ENCODE peak calls at places on chromosomes 6 and 20, in four cellular contexts. One of them, this sample, is unnamed.

GRCh38 chr20:22863881-22864280 is 171.2 kb upstream of the SSTR4 start:
- DNase-seq in spleen: no peak
- DNase-seq in activated B cell treated with CpG ODN at 0.5 μM for 24 hours: no peak
- DNase-seq in foreskin fibroblast: no peak
- DNase-seq in this sample: no peak

GRCh38 chr20:51154708-51155690 is 132.1 kb upstream of the KCNG1 start:
- DNase-seq in spleen: no peak
- DNase-seq in activated B cell treated with CpG ODN at 0.5 μM for 24 hours: no peak
- DNase-seq in foreskin fibroblast: no peak
- DNase-seq in this sample: no peak

GRCh38 chr6:142737368-142738060 is 207.5 kb downstream of the HIVEP2 start:
- DNase-seq in spleen: no peak
- DNase-seq in activated B cell treated with CpG ODN at 0.5 μM for 24 hours: no peak
- DNase-seq in foreskin fibroblast: peak
- DNase-seq in this sample: no peak

GRCh38 chr20:1827510-1827973 is 67.7 kb upstream of the SIRPA start:
- DNase-seq in spleen: no peak
- DNase-seq in activated B cell treated with CpG ODN at 0.5 μM for 24 hours: no peak
- DNase-seq in foreskin fibroblast: no peak
- DNase-seq in this sample: no peak

GRCh38 chr6:51283723-51284122 is 465.1 kb downstream of the TFAP2B start:
- DNase-seq in spleen: no peak
- DNase-seq in activated B cell treated with CpG ODN at 0.5 μM for 24 hours: no peak
- DNase-seq in foreskin fibroblast: no peak
- DNase-seq in this sample: no peak

GRCh38 chr20:5504061-5504739 is 187.4 kb upstream of the PROKR2 start:
- DNase-seq in spleen: peak
- DNase-seq in activated B cell treated with CpG ODN at 0.5 μM for 24 hours: no peak
- DNase-seq in foreskin fibroblast: peak
- DNase-seq in this sample: no peak

GRCh38 chr20:41540459-41540858 is 77.7 kb downstream of the CHD6 start:
- DNase-seq in spleen: no peak
- DNase-seq in activated B cell treated with CpG ODN at 0.5 μM for 24 hours: no peak
- DNase-seq in foreskin fibroblast: no peak
- DNase-seq in this sample: no peak

GRCh38 chr20:48656661-48657211 is 171.1 kb downstream of the PREX1 start:
- DNase-seq in spleen: peak
- DNase-seq in activated B cell treated with CpG ODN at 0.5 μM for 24 hours: no peak
- DNase-seq in foreskin fibroblast: no peak
- DNase-seq in this sample: no peak

GRCh38 chr6:5107332-5107731 is 22.2 kb downstream of the PPP1R3G start:
- DNase-seq in spleen: no peak
- DNase-seq in activated B cell treated with CpG ODN at 0.5 μM for 24 hours: no peak
- DNase-seq in foreskin fibroblast: no peak
- DNase-seq in this sample: no peak

GRCh38 chr6:100088009-100088408 is 94.0 kb upstream of the MCHR2 start:
- DNase-seq in spleen: no peak
- DNase-seq in activated B cell treated with CpG ODN at 0.5 μM for 24 hours: no peak
- DNase-seq in foreskin fibroblast: no peak
- DNase-seq in this sample: no peak

GRCh38 chr20:48079028-48079427 is 293.7 kb upstream of the SULF2 start:
- DNase-seq in spleen: no peak
- DNase-seq in activated B cell treated with CpG ODN at 0.5 μM for 24 hours: no peak
- DNase-seq in foreskin fibroblast: no peak
- DNase-seq in this sample: no peak

GRCh38 chr6:39251406-39251805 is 22.1 kb upstream of the KCNK5 start:
- DNase-seq in spleen: peak
- DNase-seq in activated B cell treated with CpG ODN at 0.5 μM for 24 hours: no peak
- DNase-seq in foreskin fibroblast: no peak
- DNase-seq in this sample: no peak

GRCh38 chr6:155530219-155530834 is 74.7 kb upstream of the NOX3 start:
- DNase-seq in spleen: no peak
- DNase-seq in activated B cell treated with CpG ODN at 0.5 μM for 24 hours: no peak
- DNase-seq in foreskin fibroblast: peak
- DNase-seq in this sample: no peak

GRCh38 chr6:82396964-82397761 is 33.5 kb downstream of the TPBG start:
- DNase-seq in spleen: no peak
- DNase-seq in activated B cell treated with CpG ODN at 0.5 μM for 24 hours: no peak
- DNase-seq in foreskin fibroblast: peak
- DNase-seq in this sample: no peak

GRCh38 chr6:72646604-72647485 is 25.0 kb downstream of the KCNQ5 start:
- DNase-seq in spleen: no peak
- DNase-seq in activated B cell treated with CpG ODN at 0.5 μM for 24 hours: no peak
- DNase-seq in foreskin fibroblast: no peak
- DNase-seq in this sample: no peak

GRCh38 chr6:5338177-5338960 is 77.1 kb downstream of the FARS2 start:
- DNase-seq in spleen: no peak
- DNase-seq in activated B cell treated with CpG ODN at 0.5 μM for 24 hours: no peak
- DNase-seq in foreskin fibroblast: no peak
- DNase-seq in this sample: no peak

GRCh38 chr6:30483677-30484279 is 5.5 kb upstream of the HLA-E start:
- DNase-seq in spleen: no peak
- DNase-seq in activated B cell treated with CpG ODN at 0.5 μM for 24 hours: no peak
- DNase-seq in foreskin fibroblast: peak
- DNase-seq in this sample: no peak

GRCh38 chr6:166353507-166353906 is 11.2 kb upstream of the SFT2D1 start:
- DNase-seq in spleen: no peak
- DNase-seq in activated B cell treated with CpG ODN at 0.5 μM for 24 hours: no peak
- DNase-seq in foreskin fibroblast: no peak
- DNase-seq in this sample: no peak

GRCh38 chr20:63775096-63775978 is 35.8 kb downstream of the SLC2A4RG start:
- DNase-seq in spleen: no peak
- DNase-seq in activated B cell treated with CpG ODN at 0.5 μM for 24 hours: no peak
- DNase-seq in foreskin fibroblast: peak
- DNase-seq in this sample: no peak
- TF ChIP-seq CTCF in spleen: peak
- TF ChIP-seq CTCF in activated B cell treated with CpG ODN at 0.5 μM for 24 hours: no peak
- TF ChIP-seq CTCF in foreskin fibroblast: peak
- TF ChIP-seq CTCF in this sample: peak

DNA sequence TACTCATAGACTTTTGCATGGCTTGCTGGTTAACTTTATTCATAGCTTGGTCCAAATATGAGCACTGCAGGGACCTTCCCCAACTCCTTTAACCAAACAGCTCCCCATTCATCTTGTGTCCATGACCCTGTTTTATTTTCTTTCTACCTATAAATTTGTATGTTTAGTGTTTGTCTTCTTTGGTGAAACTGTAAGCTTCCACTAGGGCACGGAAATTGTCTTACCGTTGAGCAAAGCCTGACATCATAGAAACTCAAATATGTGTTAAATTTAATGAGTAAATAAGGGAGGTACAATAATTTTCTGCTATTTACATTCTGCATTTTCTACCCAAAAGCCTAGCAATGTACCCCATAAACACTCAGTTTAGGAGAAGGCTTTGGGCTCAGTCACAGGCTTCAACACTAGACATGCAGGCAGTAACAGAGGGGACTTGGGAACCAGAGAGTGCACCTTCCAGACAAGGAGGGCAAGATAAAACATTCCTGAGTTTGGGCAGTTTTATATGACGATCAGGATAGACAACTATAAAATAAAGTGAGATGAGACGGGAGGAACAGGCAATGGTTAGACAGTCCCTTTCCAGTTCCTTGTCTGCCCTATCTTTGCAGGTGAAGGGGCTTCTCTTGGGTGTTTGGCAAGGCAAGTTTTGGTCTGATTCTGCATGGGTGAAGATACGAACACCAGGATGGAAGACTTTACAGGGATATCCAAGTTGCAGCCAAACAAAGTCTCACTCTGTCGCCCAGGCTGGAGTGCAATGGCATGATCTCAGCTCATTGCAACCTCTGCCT is 46.2 kb upstream of the ZNF217 start:
- DNase-seq in spleen: no peak
- DNase-seq in activated B cell treated with CpG ODN at 0.5 μM for 24 hours: no peak
- DNase-seq in foreskin fibroblast: no peak
- DNase-seq in this sample: no peak
- TF ChIP-seq CTCF in spleen: no peak
- TF ChIP-seq CTCF in activated B cell treated with CpG ODN at 0.5 μM for 24 hours: no peak
- TF ChIP-seq CTCF in foreskin fibroblast: no peak
- TF ChIP-seq CTCF in this sample: no peak

GRCh38 chr6:152897807-152898399 is 84.9 kb downstream of the FBXO5 start:
- DNase-seq in spleen: peak
- DNase-seq in activated B cell treated with CpG ODN at 0.5 μM for 24 hours: peak
- DNase-seq in foreskin fibroblast: peak
- DNase-seq in this sample: peak
- TF ChIP-seq CTCF in spleen: peak
- TF ChIP-seq CTCF in activated B cell treated with CpG ODN at 0.5 μM for 24 hours: peak
- TF ChIP-seq CTCF in foreskin fibroblast: peak
- TF ChIP-seq CTCF in this sample: peak

DNA sequence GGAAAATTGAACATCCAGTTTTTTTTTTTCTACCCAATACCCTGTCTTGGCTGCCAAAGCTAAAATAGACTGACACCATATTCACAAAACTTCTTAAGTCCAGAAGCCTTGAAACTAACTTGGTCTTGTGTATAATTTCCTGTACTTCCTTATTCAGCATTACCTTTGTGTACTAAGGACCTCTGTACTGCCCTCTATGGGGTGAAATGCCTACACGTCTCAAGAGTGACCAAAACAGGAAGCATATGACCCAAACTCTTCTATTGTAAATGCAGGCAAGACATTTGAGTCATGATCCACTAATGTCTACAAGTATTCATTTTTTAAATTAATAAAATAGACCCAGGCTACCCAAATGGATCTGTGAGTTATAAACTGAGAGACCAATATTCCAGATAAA is 50.4 kb downstream of the HMGCLL1 start:
- DNase-seq in spleen: no peak
- DNase-seq in activated B cell treated with CpG ODN at 0.5 μM for 24 hours: no peak
- DNase-seq in foreskin fibroblast: peak
- DNase-seq in this sample: no peak
- TF ChIP-seq CTCF in spleen: no peak
- TF ChIP-seq CTCF in activated B cell treated with CpG ODN at 0.5 μM for 24 hours: no peak
- TF ChIP-seq CTCF in foreskin fibroblast: peak
- TF ChIP-seq CTCF in this sample: no peak

GRCh38 chr20:59050437-59050836 is 7.9 kb upstream of the PRELID3B start:
- DNase-seq in spleen: no peak
- DNase-seq in activated B cell treated with CpG ODN at 0.5 μM for 24 hours: no peak
- DNase-seq in foreskin fibroblast: no peak
- DNase-seq in this sample: no peak

GRCh38 chr20:59051666-59052065 is 9.1 kb upstream of the PRELID3B start:
- DNase-seq in spleen: no peak
- DNase-seq in activated B cell treated with CpG ODN at 0.5 μM for 24 hours: no peak
- DNase-seq in foreskin fibroblast: no peak
- DNase-seq in this sample: no peak

GRCh38 chr20:59055302-59055701 is 12.7 kb upstream of the PRELID3B start:
- DNase-seq in spleen: no peak
- DNase-seq in activated B cell treated with CpG ODN at 0.5 μM for 24 hours: no peak
- DNase-seq in foreskin fibroblast: no peak
- DNase-seq in this sample: no peak
- TF ChIP-seq CTCF in spleen: peak
- TF ChIP-seq CTCF in activated B cell treated with CpG ODN at 0.5 μM for 24 hours: no peak
- TF ChIP-seq CTCF in foreskin fibroblast: peak
- TF ChIP-seq CTCF in this sample: peak

GRCh38 chr20:39081255-39081654 is 119.1 kb downstream of the DHX35 start:
- DNase-seq in spleen: peak
- DNase-seq in activated B cell treated with CpG ODN at 0.5 μM for 24 hours: peak
- DNase-seq in foreskin fibroblast: peak
- DNase-seq in this sample: no peak

GRCh38 chr20:39080326-39080725 is 118.2 kb downstream of the DHX35 start:
- DNase-seq in spleen: no peak
- DNase-seq in activated B cell treated with CpG ODN at 0.5 μM for 24 hours: no peak
- DNase-seq in foreskin fibroblast: no peak
- DNase-seq in this sample: no peak

GRCh38 chr20:39082686-39083085 is 120.5 kb downstream of the DHX35 start:
- DNase-seq in spleen: no peak
- DNase-seq in activated B cell treated with CpG ODN at 0.5 μM for 24 hours: no peak
- DNase-seq in foreskin fibroblast: no peak
- DNase-seq in this sample: no peak

GRCh38 chr20:39089029-39089428 is 126.9 kb downstream of the DHX35 start:
- DNase-seq in spleen: no peak
- DNase-seq in activated B cell treated with CpG ODN at 0.5 μM for 24 hours: no peak
- DNase-seq in foreskin fibroblast: no peak
- DNase-seq in this sample: no peak

GRCh38 chr20:39083781-39084180 is 121.6 kb downstream of the DHX35 start:
- DNase-seq in spleen: no peak
- DNase-seq in activated B cell treated with CpG ODN at 0.5 μM for 24 hours: no peak
- DNase-seq in foreskin fibroblast: no peak
- DNase-seq in this sample: no peak
- TF ChIP-seq CTCF in spleen: no peak
- TF ChIP-seq CTCF in activated B cell treated with CpG ODN at 0.5 μM for 24 hours: no peak
- TF ChIP-seq CTCF in foreskin fibroblast: no peak
- TF ChIP-seq CTCF in this sample: no peak

DNA sequence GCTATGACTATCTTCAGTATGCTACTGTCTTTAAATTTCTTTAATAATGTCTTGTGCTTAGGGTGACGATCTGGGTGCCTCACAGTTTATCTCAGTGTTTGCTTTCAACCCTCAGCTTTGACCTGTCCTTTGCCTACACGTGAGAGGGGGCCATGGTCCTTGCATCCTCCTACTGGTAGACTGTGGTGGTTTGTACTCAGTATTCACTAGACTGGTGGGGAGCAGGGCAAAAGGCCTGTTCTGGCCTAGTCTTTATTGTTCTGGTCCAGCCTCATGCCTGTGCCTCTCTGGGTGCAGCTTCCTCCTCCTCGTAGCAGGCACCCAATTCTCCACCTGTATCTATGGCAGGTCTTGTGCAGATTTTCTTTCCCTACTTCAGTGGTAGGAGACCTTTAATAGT is 354.9 kb downstream of the CD109 start:
- DNase-seq in spleen: no peak
- DNase-seq in activated B cell treated with CpG ODN at 0.5 μM for 24 hours: no peak
- DNase-seq in foreskin fibroblast: no peak
- DNase-seq in this sample: no peak
- TF ChIP-seq CTCF in spleen: no peak
- TF ChIP-seq CTCF in activated B cell treated with CpG ODN at 0.5 μM for 24 hours: no peak
- TF ChIP-seq CTCF in foreskin fibroblast: no peak
- TF ChIP-seq CTCF in this sample: no peak

GRCh38 chr6:40955181-40955550 is 83.9 kb downstream of the UNC5CL start:
- DNase-seq in spleen: no peak
- DNase-seq in activated B cell treated with CpG ODN at 0.5 μM for 24 hours: no peak
- DNase-seq in foreskin fibroblast: no peak
- DNase-seq in this sample: no peak
- TF ChIP-seq CTCF in spleen: no peak
- TF ChIP-seq CTCF in activated B cell treated with CpG ODN at 0.5 μM for 24 hours: no peak
- TF ChIP-seq CTCF in foreskin fibroblast: no peak
- TF ChIP-seq CTCF in this sample: no peak

DNA sequence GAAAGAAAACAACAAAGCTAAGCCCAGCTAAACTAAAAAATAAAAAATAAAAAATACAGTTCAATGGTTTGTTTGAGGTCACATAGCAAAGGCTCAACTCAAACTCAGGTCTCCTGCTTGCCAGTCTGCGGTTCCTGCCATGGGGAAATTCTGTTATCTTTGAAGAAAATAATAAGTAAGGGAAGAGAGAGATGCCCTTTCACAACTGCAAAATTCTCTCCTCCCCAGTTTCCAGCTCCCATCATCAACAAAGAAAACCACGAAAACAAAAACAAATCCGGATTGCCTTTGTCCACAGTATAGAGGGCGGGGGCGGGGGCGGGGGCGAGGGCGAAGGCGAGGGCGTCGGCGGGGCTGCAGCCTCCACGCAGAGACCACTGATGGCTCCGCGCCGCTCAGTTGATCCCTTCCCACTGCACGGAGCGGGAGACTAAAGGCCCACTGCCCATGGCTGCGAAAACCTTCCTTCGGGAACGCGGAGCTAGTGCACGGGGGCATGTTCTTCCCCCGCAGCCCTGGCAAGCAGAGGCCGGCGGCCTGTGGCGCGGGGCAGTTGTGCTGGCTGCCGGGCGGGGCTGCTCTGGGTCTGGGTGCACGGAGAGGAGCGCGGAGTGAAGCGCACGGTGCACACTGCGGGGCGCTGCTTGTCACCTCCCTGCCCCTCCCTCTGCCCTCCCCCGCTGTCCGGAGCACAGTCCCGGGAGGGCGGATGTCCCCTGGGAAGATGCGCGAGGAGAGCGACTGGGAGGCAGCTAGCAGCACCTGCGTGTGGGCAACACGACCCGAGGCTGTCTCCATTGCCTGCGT is 54.2 kb upstream of the TPD52L1 start:
- DNase-seq in spleen: peak
- DNase-seq in activated B cell treated with CpG ODN at 0.5 μM for 24 hours: no peak
- DNase-seq in foreskin fibroblast: peak
- DNase-seq in this sample: peak
- TF ChIP-seq CTCF in spleen: no peak
- TF ChIP-seq CTCF in activated B cell treated with CpG ODN at 0.5 μM for 24 hours: no peak
- TF ChIP-seq CTCF in foreskin fibroblast: no peak
- TF ChIP-seq CTCF in this sample: no peak